ENCODE peak calls at places on chromosomes 12 and 14, in ten cellular contexts. A, N, S, W, U, I, Z, E, M and D are unnamed samples.

GRCh38 chr12:77032406-77032805 is 33.0 kb downstream of the E2F7 start:
- DNase-seq in A (no peak), N (no peak), S (no peak), W (no peak), U (peak), I (no peak), Z (peak), E (no peak), M (no peak), D (no peak)

GRCh38 chr14:60212503-60213371 is 36.3 kb upstream of the PPM1A start:
- DNase-seq in A (no peak), N (no peak), S (no peak), W (no peak), U (no peak), I (no peak), Z (no peak), E (no peak), M (peak), D (no peak)

GRCh38 chr14:90936757-90937440 is 120.7 kb upstream of the TTC7B start:
- DNase-seq in A (no peak), N (no peak), S (no peak), W (no peak), U (no peak), I (no peak), Z (no peak), E (no peak), M (no peak), D (no peak)

GRCh38 chr12:131773582-131774221 is 54.5 kb upstream of the MMP17 start:
- DNase-seq in A (no peak), N (no peak), S (peak), W (no peak), U (no peak), I (no peak), Z (no peak), E (no peak), M (peak), D (no peak)

GRCh38 chr14:36553650-36554260 is 28.7 kb downstream of the NKX2-8 start:
- DNase-seq in A (no peak), N (no peak), S (no peak), W (no peak), U (peak), I (no peak), Z (peak), E (peak), M (no peak), D (no peak)

GRCh38 chr12:70724444-70724843 is 87.2 kb upstream of the PTPRB start:
- DNase-seq in A (no peak), N (no peak), S (no peak), W (no peak), U (no peak), I (no peak), Z (peak), E (no peak), M (no peak), D (no peak)

GRCh38 chr12:51401486-51401885 is 10.3 kb upstream of the GALNT6 start:
- DNase-seq in A (no peak), N (no peak), S (no peak), W (no peak), U (no peak), I (no peak), Z (no peak), E (no peak), M (no peak), D (no peak)

GRCh38 chr12:29225834-29226233 is 76.8 kb downstream of the FAR2 start:
- DNase-seq in A (no peak), N (no peak), S (no peak), W (no peak), U (no peak), I (no peak), Z (no peak), E (no peak), M (no peak), D (no peak)

GRCh38 chr12:11666651-11667050 is 17.2 kb downstream of the ETV6 start:
- DNase-seq in A (no peak), N (no peak), S (no peak), W (no peak), U (no peak), I (no peak), Z (no peak), E (no peak), M (no peak), D (no peak)

GRCh38 chr14:100078997-100079561 is 13.9 kb downstream of the EVL start:
- DNase-seq in A (no peak), N (no peak), S (peak), W (no peak), U (peak), I (peak), Z (peak), E (no peak), M (no peak), D (no peak)

GRCh38 chr12:20474443-20474842 is 106.1 kb downstream of the PDE3A start:
- DNase-seq in A (no peak), N (no peak), S (no peak), W (no peak), U (no peak), I (no peak), Z (no peak), E (no peak), M (no peak), D (no peak)

GRCh38 chr12:121955258-121956040 is 37.1 kb downstream of the CFAP251 start:
- DNase-seq in A (no peak), N (no peak), S (no peak), W (no peak), U (no peak), I (no peak), Z (peak), E (no peak), M (no peak), D (no peak)

GRCh38 chr12:128930591-128930990 is 77.3 kb downstream of the GLT1D1 start:
- DNase-seq in A (no peak), N (no peak), S (no peak), W (no peak), U (no peak), I (peak), Z (no peak), E (no peak), M (no peak), D (no peak)

GRCh38 chr14:69674546-69675245 is 63.3 kb downstream of the SUSD6 start:
- DNase-seq in A (no peak), N (no peak), S (no peak), W (no peak), U (no peak), I (no peak), Z (peak), E (no peak), M (no peak), D (no peak)

GRCh38 chr12:2959194-2959507 is at the start of gene TEAD4:
- DNase-seq in A (peak), N (peak), S (no peak), W (peak), U (no peak), I (peak), Z (peak), E (peak), M (no peak), D (peak)

GRCh38 chr12:61213646-61214045 is 1046.6 kb upstream of the USP15 start:
- DNase-seq in A (no peak), N (no peak), S (no peak), W (no peak), U (no peak), I (no peak), Z (no peak), E (no peak), M (no peak), D (no peak)

GRCh38 chr14:22896351-22896750 is 13.3 kb downstream of the REM2 start:
- DNase-seq in A (no peak), N (no peak), S (no peak), W (no peak), U (no peak), I (no peak), Z (no peak), E (no peak), M (no peak), D (no peak)

GRCh38 chr14:70905316-70905715 is 1.9 kb upstream of the PCNX1 start:
- DNase-seq in A (no peak), N (peak), S (no peak), W (no peak), U (peak), I (no peak), Z (no peak), E (no peak), M (no peak), D (no peak)

GRCh38 chr14:61337893-61338292 is 16.5 kb downstream of the PRKCH start:
- DNase-seq in A (no peak), N (no peak), S (peak), W (no peak), U (no peak), I (no peak), Z (no peak), E (no peak), M (no peak), D (no peak)

GRCh38 chr12:9646794-9647622 is 22.5 kb upstream of the CLEC2D start:
- DNase-seq in A (no peak), N (no peak), S (no peak), W (no peak), U (no peak), I (no peak), Z (peak), E (peak), M (no peak), D (no peak)

GRCh38 chr12:110582286-110583136 is 607 bp downstream of the PPTC7 start:
- DNase-seq in A (peak), N (peak), S (peak), W (peak), U (no peak), I (peak), Z (peak), E (no peak), M (peak), D (peak)

GRCh38 chr14:63473194-63473788 is 69.9 kb downstream of the PPP2R5E start:
- DNase-seq in A (no peak), N (no peak), S (no peak), W (no peak), U (no peak), I (no peak), Z (no peak), E (no peak), M (no peak), D (no peak)

GRCh38 chr12:119804011-119804641 is 73.0 kb downstream of the CIT start:
- DNase-seq in A (peak), N (peak), S (no peak), W (peak), U (no peak), I (peak), Z (peak), E (peak), M (peak), D (peak)

GRCh38 chr12:48682927-48683326 is 889 bp upstream of the KANSL2 start:
- DNase-seq in A (no peak), N (no peak), S (no peak), W (no peak), U (no peak), I (no peak), Z (no peak), E (no peak), M (no peak), D (no peak)

GRCh38 chr14:67137744-67138371 is 51.4 kb upstream of the GARIN2 start:
- DNase-seq in A (no peak), N (no peak), S (no peak), W (no peak), U (no peak), I (no peak), Z (peak), E (peak), M (peak), D (no peak)
- TF ChIP-seq CTCF in A (peak), N (peak), S (no peak), W (no peak), U (peak), I (peak), Z (peak), E (peak), M (peak), D (peak)

DNA sequence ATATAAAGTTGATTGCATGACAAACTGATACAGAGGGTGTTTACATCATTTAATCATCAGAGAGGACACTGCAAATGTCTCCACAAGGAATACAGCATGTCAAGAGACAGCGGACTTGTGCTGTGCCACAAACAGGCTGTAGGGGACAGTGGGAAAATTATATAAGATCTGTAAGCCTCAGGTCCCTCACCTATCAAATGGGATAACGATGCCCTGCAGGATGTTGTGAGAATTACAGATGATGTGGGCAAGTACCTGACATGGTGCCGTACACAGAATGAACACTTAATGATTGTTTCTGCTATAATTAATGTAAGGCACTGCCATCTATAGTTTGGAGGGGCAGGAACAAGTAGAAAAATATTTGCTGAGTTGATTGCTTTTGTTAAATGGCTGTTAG is 81.9 kb upstream of the GTF2A1 start:
- DNase-seq in A (no peak), N (no peak), S (no peak), W (no peak), U (no peak), I (no peak), Z (no peak), E (no peak), M (no peak), D (no peak)
- TF ChIP-seq CTCF in A (peak), N (no peak), S (no peak), W (no peak), U (no peak), I (peak), Z (no peak), E (no peak), M (no peak), D (no peak)

GRCh38 chr12:115455268-115455681 is 771.3 kb upstream of the TBX3 start:
- DNase-seq in A (no peak), N (no peak), S (no peak), W (no peak), U (no peak), I (no peak), Z (no peak), E (no peak), M (no peak), D (no peak)

GRCh38 chr12:115457798-115458197 is 773.8 kb upstream of the TBX3 start:
- DNase-seq in A (no peak), N (no peak), S (no peak), W (no peak), U (no peak), I (no peak), Z (no peak), E (no peak), M (no peak), D (no peak)

GRCh38 chr12:115452751-115453281 is 768.8 kb upstream of the TBX3 start:
- DNase-seq in A (no peak), N (no peak), S (no peak), W (no peak), U (no peak), I (no peak), Z (no peak), E (no peak), M (no peak), D (no peak)

GRCh38 chr12:115461401-115461800 is 777.4 kb upstream of the TBX3 start:
- DNase-seq in A (no peak), N (no peak), S (no peak), W (no peak), U (no peak), I (no peak), Z (no peak), E (no peak), M (no peak), D (no peak)

GRCh38 chr12:115456946-115457689 is 773.1 kb upstream of the TBX3 start:
- DNase-seq in A (no peak), N (no peak), S (no peak), W (no peak), U (no peak), I (no peak), Z (no peak), E (peak), M (no peak), D (no peak)
- TF ChIP-seq CTCF in A (no peak), N (no peak), S (no peak), W (no peak), U (no peak), I (no peak), Z (no peak), E (peak), M (peak), D (no peak)

DNA sequence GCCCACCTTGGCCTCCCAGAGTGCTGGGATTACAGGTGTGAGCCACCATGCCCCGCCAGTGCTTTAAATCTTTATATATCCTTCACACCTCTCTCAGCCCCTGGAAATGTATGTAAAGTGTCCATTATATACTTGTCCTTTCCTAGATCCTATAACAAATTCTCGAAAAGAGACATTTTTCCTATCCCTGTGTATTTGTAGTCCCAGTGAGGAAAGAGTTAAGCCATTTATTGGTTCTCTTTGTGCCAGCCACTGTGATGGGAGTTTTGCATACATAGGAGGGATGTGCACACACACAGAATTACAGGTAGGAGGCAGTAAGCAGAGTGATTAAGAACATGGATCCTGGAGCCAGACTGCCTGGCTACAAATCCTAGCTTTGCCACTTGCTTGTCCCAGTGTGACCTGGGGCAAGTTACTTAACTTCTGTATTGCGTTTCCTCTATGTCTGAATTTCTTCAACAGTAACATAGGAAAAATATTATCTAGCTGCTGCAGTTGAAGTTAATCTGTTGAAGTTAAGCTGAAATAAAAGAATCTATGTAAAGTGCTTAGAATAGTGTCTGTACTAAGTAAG is 2.1 kb upstream of the RABGGTA start:
- DNase-seq in A (no peak), N (no peak), S (no peak), W (no peak), U (no peak), I (no peak), Z (no peak), E (peak), M (no peak), D (no peak)
- TF ChIP-seq CTCF in A (no peak), N (no peak), S (no peak), W (no peak), U (no peak), I (no peak), Z (no peak), E (no peak), M (peak), D (no peak)

DNA sequence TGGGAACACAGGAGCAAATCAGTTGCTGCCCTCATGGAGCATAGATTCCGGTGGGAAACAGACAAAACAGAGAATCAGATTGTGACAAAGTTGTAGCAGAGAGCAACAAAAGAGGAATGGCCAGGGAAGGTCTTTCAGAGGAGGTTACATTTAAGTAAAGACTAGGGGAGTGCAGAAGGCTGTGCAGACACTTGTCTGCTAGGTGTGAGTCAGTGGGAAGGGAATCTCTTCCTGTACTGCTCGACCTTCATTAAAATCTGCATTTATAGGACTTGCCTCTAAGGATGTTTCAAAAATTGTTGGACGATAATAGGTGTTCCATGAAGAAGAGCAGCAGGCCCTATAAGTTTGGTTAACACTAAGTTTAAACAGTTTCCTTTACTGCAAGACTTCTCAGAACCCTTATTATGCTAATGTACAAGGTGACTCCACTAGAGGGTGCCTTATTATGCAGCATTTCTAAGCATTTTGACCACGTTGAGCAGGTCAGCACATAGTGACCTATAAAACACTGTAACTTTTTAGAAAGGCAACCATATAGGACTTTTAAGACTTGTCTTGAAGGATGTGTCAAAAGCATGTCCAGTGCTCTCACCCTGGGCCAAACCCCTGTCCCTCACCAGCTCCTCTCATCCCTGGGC is 91.8 kb upstream of the RIC8B start:
- DNase-seq in A (no peak), N (no peak), S (no peak), W (no peak), U (no peak), I (no peak), Z (peak), E (no peak), M (no peak), D (no peak)
- TF ChIP-seq CTCF in A (no peak), N (no peak), S (no peak), W (no peak), U (peak), I (no peak), Z (peak), E (peak), M (peak), D (no peak)

GRCh38 chr14:96754845-96755184 is 42.4 kb upstream of the VRK1 start:
- DNase-seq in A (no peak), N (no peak), S (no peak), W (peak), U (no peak), I (peak), Z (no peak), E (no peak), M (no peak), D (no peak)
- TF ChIP-seq CTCF in A (no peak), N (no peak), S (no peak), W (no peak), U (no peak), I (no peak), Z (no peak), E (no peak), M (no peak), D (no peak)

DNA sequence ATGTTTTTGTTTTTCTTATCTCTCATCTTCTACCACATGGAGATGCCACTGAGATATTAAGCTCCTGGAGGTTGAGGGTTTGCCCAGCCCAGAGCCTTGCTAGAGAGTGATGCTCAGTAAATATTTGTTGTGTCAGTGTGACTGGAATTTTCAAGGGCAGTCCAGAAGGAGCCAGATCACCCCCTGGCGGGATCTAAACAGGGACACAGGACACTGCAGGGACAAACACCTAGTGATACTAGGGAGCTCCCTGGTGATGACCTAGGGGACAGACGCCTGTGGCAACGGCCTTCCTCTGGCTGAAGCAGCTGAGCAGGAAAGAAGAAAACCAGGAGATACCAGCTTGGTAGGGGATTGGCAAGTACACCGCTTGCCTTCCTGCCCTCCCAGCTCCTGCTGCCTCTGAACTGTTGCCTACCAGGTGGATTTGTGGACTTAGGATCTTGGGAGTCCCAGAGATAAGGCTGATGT is 714.4 kb upstream of the TBX3 start:
- DNase-seq in A (no peak), N (no peak), S (no peak), W (no peak), U (no peak), I (no peak), Z (no peak), E (peak), M (no peak), D (no peak)
- TF ChIP-seq CTCF in A (no peak), N (no peak), S (no peak), W (no peak), U (no peak), I (no peak), Z (no peak), E (peak), M (peak), D (no peak)

DNA sequence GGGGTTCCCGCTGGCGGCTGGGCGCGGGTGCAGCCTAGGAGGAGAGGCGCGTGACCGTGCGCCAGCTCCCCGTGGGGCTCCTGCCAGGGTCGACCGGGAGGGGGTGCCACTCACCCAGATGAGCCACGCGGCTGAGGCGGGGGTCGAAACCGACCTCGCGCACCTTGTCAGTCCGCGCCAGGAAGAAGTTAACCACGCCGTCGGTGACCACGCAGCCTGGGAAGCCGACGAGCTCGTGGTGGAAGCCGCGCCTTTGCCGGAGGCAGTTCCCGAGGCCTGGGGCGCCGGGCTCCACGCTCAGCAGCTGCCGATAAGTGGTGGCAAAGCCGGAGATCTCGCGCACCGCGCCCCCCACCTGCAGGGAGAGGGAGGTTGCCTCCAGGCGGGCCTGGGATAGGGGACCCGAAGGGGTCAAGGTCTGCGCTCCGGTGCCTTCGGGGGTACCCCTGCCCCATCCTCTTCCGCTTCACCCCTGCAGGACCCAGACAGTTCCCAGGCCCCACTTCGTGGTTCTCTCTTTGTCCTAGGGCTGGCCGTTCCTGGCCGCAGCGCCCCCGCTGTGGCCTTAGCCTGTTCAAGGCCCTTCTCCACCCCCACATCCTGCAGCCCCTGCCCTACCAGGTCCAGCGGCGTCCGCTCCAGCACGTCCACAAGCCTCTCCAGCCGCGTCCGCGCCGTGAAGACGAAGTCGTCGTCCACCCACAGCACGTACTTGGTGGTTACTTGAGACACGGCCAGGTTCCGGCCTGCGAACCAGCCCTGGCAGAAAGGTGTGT is 5.3 kb downstream of the B4GALNT1 start:
- DNase-seq in A (no peak), N (peak), S (no peak), W (peak), U (no peak), I (peak), Z (no peak), E (no peak), M (peak), D (peak)
- TF ChIP-seq CTCF in A (no peak), N (no peak), S (peak), W (no peak), U (no peak), I (no peak), Z (peak), E (no peak), M (peak), D (no peak)